ENCODE peak calls at places on chromosomes 11 and 22, in seven cellular contexts. H, B, O, Z, Y, E and U are unnamed samples.

GRCh38 chr11:96279018-96279417 is 64.0 kb downstream of the MAML2 start:
- DNase-seq in Z (no peak), B (no peak), Y (no peak), E (no peak), O (no peak), H (no peak), U (no peak)

GRCh38 chr11:59755701-59756495 is 722 bp downstream of the STX3 start:
- DNase-seq in H (peak; percentile 27), Z (peak; percentile 26), B (peak; percentile 91), E (peak; percentile 97), O (peak; percentile 87), Y (peak; percentile 80), U (peak; percentile 69)

GRCh38 chr11:134592391-134592990 is 180.4 kb upstream of the B3GAT1 start:
- DNase-seq in E (no peak), B (peak; percentile 93), Y (peak; percentile 3), O (peak; percentile 76), Z (peak; percentile 71), H (peak; percentile 49), U (no peak)

GRCh38 chr22:24465566-24465965 is 29.6 kb upstream of the UPB1 start:
- DNase-seq in B (peak; percentile 57), Z (no peak), Y (peak; percentile 82), E (no peak), H (peak; percentile 3), O (no peak), U (no peak)

GRCh38 chr11:86460461-86461404 is 86.0 kb downstream of the CCDC81 start:
- DNase-seq in E (peak; percentile 63), H (no peak), Z (no peak), O (no peak), B (no peak), Y (peak; percentile 39), U (no peak)

GRCh38 chr22:23230348-23231068 is 50.2 kb downstream of the BCR start:
- DNase-seq in Y (no peak), Z (no peak), O (no peak), H (no peak), B (peak; percentile 89), E (no peak), U (no peak)

GRCh38 chr11:127392575-127392974 is 392.0 kb upstream of the KIRREL3 start:
- DNase-seq in Y (no peak), H (no peak), O (no peak), Z (no peak), B (peak; percentile 89), E (no peak), U (no peak)

GRCh38 chr11:32884023-32884422 is 8.6 kb upstream of the QSER1 start:
- DNase-seq in Z (no peak), O (no peak), B (no peak), H (no peak), E (no peak), Y (no peak), U (no peak)

GRCh38 chr11:115874843-115875242 is 370.6 kb upstream of the CADM1 start:
- DNase-seq in Z (no peak), E (no peak), B (no peak), H (no peak), Y (no peak), O (no peak), U (no peak)

GRCh38 chr22:27723150-27723549 is 78.4 kb downstream of the MN1 start:
- DNase-seq in B (no peak), O (no peak), H (no peak), Z (no peak), Y (no peak), E (no peak), U (no peak)

GRCh38 chr11:6498121-6498520 is 1.0 kb downstream of the DNHD1 start:
- DNase-seq in E (peak; percentile 70), H (no peak), B (no peak), O (no peak), Z (no peak), Y (peak; percentile 32), U (no peak)

GRCh38 chr11:61162092-61162935 is 1.1 kb upstream of the VPS37C start:
- DNase-seq in H (peak; percentile 82), E (peak; percentile 20), B (peak; percentile 76), O (peak; percentile 55), Z (no peak), Y (peak; percentile 24), U (no peak)

GRCh38 chr11:84922836-84923235 is 704.3 kb downstream of the DLG2 start:
- DNase-seq in Z (no peak), E (no peak), Y (no peak), B (peak; percentile 52), H (no peak), O (no peak), U (no peak)

GRCh38 chr22:34808618-34809017 is 257.3 kb upstream of the ISX start:
- DNase-seq in B (no peak), Y (no peak), Z (no peak), E (no peak), H (no peak), O (no peak), U (no peak)

GRCh38 chr11:96014234-96014633 is 90.3 kb upstream of the MTMR2 start:
- DNase-seq in O (no peak), B (no peak), Z (no peak), H (peak; percentile 16), E (no peak), Y (peak; percentile 59), U (no peak)

GRCh38 chr22:39908737-39909136 is 7.9 kb downstream of the GRAP2 start:
- DNase-seq in H (no peak), E (no peak), O (no peak), B (no peak), Z (no peak), Y (no peak), U (no peak)

GRCh38 chr11:59097113-59097708 is 9.8 kb upstream of the FAM111B start:
- DNase-seq in O (peak; percentile 88), B (peak; percentile 83), E (no peak), Y (peak; percentile 69), Z (peak; percentile 51), H (peak; percentile 48), U (peak; percentile 23)

GRCh38 chr11:106159846-106160245 is 82.4 kb downstream of the AASDHPPT start:
- DNase-seq in E (no peak), Y (peak; percentile 75), H (no peak), O (no peak), B (no peak), Z (no peak), U (no peak)

DNA sequence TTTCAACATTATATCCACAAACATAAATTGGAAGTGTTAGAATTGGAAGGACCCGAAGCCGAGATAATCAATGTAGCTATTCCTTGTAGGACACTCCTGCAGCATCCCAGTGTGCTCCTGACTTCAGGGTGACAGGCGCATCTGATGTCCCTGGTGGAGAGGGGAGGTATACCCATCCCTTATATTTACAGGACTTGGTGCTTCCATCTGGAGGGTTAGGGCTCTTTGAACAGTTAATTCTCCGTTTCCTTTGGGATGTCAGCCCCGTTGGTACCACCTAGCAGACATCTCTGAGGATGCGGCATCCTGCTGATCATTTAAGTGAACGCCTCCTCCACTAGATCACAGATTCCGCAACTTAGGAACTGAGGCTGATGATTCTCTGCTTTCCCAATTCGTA is 451.3 kb downstream of the OPCML start:
- DNase-seq in Y (no peak), B (peak; percentile 63), O (no peak), Z (no peak), E (no peak), H (no peak), U (no peak)
- TF ChIP-seq CTCF in Y (no peak), B (peak; percentile 68), O (no peak), Z (peak; percentile 41), E (no peak), H (no peak), U (no peak)

GRCh38 chr22:44831885-44832284 is 79.5 kb downstream of the ARHGAP8 start:
- DNase-seq in O (no peak), E (no peak), Z (no peak), B (no peak), H (no peak), Y (no peak), U (no peak)

GRCh38 chr22:44827666-44828065 is 75.3 kb downstream of the ARHGAP8 start:
- DNase-seq in B (no peak), Y (no peak), H (no peak), Z (no peak), O (no peak), E (no peak), U (no peak)

GRCh38 chr22:44824271-44824670 is 71.9 kb downstream of the ARHGAP8 start:
- DNase-seq in Y (no peak), H (no peak), E (no peak), B (no peak), Z (no peak), O (no peak), U (no peak)

GRCh38 chr22:44825310-44826150 is 73.2 kb downstream of the ARHGAP8 start:
- DNase-seq in E (no peak), Z (no peak), H (no peak), O (no peak), B (no peak), Y (no peak), U (no peak)

DNA sequence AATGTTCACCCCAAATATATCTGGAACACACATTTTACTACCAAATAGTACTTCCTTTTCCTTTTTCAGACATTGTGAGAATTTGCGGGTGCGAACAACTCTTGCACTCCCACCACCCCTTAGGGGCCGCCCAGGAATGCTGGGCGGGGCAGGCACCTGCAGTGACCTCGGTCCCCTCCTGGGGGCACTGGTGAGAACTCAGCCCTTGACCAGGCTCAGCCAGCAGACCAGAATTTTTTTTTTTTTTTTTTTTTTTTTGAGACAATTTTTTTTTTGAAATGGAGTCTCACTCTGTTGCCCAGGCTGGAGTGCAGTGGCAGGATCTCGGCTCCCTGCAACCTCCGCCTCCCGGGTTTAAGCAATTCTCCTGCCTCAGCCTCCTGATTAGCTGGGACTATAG is 75.8 kb downstream of the ARHGAP8 start:
- DNase-seq in H (no peak), E (no peak), Z (peak; percentile 57), B (peak; percentile 90), O (no peak), Y (peak; percentile 4), U (no peak)
- TF ChIP-seq CTCF in H (peak; percentile 66), E (no peak), Z (peak; percentile 56), B (peak; percentile 77), O (no peak), Y (peak; percentile 47), U (no peak)

DNA sequence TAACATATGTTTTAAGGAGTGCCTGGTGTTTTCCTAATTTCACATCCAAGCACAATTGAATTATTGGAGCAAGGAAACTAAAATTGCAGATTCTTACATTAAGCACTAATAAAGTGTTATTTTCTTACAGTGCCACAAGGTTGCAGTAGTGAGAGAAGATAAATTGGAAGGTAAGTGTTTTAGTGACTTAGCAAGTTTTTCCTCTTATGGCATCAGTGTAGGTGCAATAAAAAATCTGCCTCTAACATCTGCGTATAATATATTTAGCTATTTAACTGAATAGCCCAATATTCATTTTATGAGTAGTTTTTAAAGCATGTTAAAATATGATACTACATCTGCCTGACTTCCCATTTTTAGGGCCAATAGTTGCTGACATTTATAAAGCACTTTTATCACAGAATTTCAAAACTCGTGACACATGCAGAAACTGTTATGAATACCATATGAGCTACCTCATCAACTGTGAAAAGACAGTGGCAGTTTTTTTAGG is 19.0 kb downstream of the POLD3 start:
- DNase-seq in O (no peak), Y (peak; percentile 87), H (peak; percentile 33), E (no peak), Z (no peak), B (no peak), U (no peak)
- TF ChIP-seq CTCF in O (peak; percentile 27), Y (peak; percentile 53), H (peak; percentile 45), E (no peak), Z (peak; percentile 64), B (peak; percentile 71), U (peak; percentile 38)

DNA sequence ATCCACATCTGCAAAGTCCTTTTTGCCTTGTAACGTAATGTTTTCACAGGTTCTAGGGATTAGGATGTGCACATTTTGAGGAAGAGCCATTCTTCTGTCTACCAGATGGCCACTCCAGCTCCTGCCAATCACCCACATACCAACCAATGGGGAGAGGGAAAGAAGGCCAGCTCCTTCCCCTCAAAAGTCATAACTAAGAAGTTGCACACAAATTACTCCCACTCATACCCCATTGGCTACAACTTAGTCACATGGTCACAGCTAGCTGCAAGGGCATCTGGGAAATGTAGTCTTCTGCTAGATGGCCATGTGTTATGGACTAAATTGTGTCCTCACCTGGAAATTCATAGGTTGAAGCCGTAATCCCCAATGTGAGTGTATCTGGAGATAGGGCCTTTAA is 15.4 kb upstream of the MYOD1 start:
- DNase-seq in E (no peak), Y (peak; percentile 17), B (no peak), Z (no peak), O (no peak), H (peak; percentile 69), U (no peak)
- TF ChIP-seq CTCF in E (no peak), Y (no peak), B (no peak), Z (no peak), O (no peak), H (no peak), U (no peak)